ENCODE peak calls at places on chromosomes 16 and 17, in ten cellular contexts. I is aorta; D is T-helper 1 cell; A is T follicular helper cell; J is AG08395; Z is EL; U is memory B cell; E is iris pigment epithelial cell; B is activated T-helper 1 cell treated with anti-CD3 and anti-CD28 coated beads, Interleukin-12 subunit alpha, Interleukin-12 subunit beta, Interleukin-2, Interleukin-4 antibody, amounts not matched to agents 30 ng/mL and 10 ng/mL and 1 ng/mL, durations not matched to agents 14 hours and 24 hours and 36 hours; G is T-helper 9 cell. S is an unnamed sample.

GRCh38 chr17:82320956-82321927 is 3.8 kb upstream of the CD7 start:
- DNase-seq in I (peak), D (peak), A (peak), J (no peak), Z (no peak), U (peak), E (no peak), B (peak), G (peak), S (no peak)

GRCh38 chr16:56814537-56815432 is 50.2 kb upstream of the SLC12A3 start:
- DNase-seq in I (no peak), D (no peak), A (no peak), J (no peak), Z (peak), U (no peak), E (no peak), B (no peak), G (no peak), S (no peak)

GRCh38 chr16:20801278-20801677 is 5.0 kb downstream of the ERI2 start:
- DNase-seq in I (no peak), D (no peak), A (no peak), J (no peak), Z (no peak), U (no peak), E (no peak), B (no peak), G (no peak), S (no peak)

GRCh38 chr17:40139566-40140058 is 725 bp upstream of the CASC3 start:
- DNase-seq in I (no peak), D (no peak), A (peak), J (no peak), Z (no peak), U (no peak), E (no peak), B (no peak), G (no peak), S (no peak)

GRCh38 chr17:76983075-76983411 is 114.8 kb downstream of the MGAT5B start:
- DNase-seq in I (no peak), D (no peak), A (no peak), J (no peak), Z (no peak), U (no peak), E (no peak), B (no peak), G (no peak), S (no peak)

GRCh38 chr17:59513934-59514841 is 51.2 kb upstream of the DHX40 start:
- DNase-seq in I (peak), D (no peak), A (no peak), J (peak), Z (peak), U (no peak), E (peak), B (no peak), G (no peak), S (no peak)

GRCh38 chr16:67110136-67110847 is 551 bp downstream of the PHAF1 start:
- DNase-seq in I (no peak), D (no peak), A (no peak), J (no peak), Z (no peak), U (no peak), E (no peak), B (no peak), G (no peak), S (no peak)

GRCh38 chr16:49464877-49465504 is 91.4 kb downstream of the C16orf78 start:
- DNase-seq in I (no peak), D (no peak), A (no peak), J (no peak), Z (no peak), U (no peak), E (no peak), B (no peak), G (no peak), S (no peak)

GRCh38 chr16:19175492-19176262 is 7.6 kb downstream of the SYT17 start:
- DNase-seq in I (no peak), D (no peak), A (no peak), J (no peak), Z (no peak), U (no peak), E (peak), B (no peak), G (no peak), S (no peak)

GRCh38 chr17:57488856-57489255 is 232.5 kb downstream of the MSI2 start:
- DNase-seq in I (no peak), D (no peak), A (no peak), J (no peak), Z (no peak), U (no peak), E (no peak), B (no peak), G (no peak), S (no peak)

GRCh38 chr17:15973016-15973415 is 26.5 kb downstream of the ZSWIM7 start:
- DNase-seq in I (no peak), D (no peak), A (no peak), J (no peak), Z (no peak), U (no peak), E (no peak), B (no peak), G (no peak), S (no peak)

GRCh38 chr16:85491798-85492616 is 121.1 kb upstream of the GSE1 start:
- DNase-seq in I (peak), D (no peak), A (no peak), J (peak), Z (no peak), U (no peak), E (peak), B (no peak), G (no peak), S (no peak)

GRCh38 chr16:25107466-25107792 is 4.1 kb upstream of the LCMT1 start:
- DNase-seq in I (no peak), D (no peak), A (no peak), J (no peak), Z (no peak), U (no peak), E (no peak), B (no peak), G (no peak), S (no peak)

GRCh38 chr16:73323880-73324279 is 276.0 kb upstream of the ZFHX3 start:
- DNase-seq in I (peak), D (no peak), A (no peak), J (no peak), Z (no peak), U (no peak), E (no peak), B (no peak), G (no peak), S (no peak)

GRCh38 chr16:25035494-25036405 is 20.6 kb upstream of the ARHGAP17 start:
- DNase-seq in I (no peak), D (no peak), A (no peak), J (no peak), Z (peak), U (no peak), E (peak), B (no peak), G (no peak), S (no peak)

GRCh38 chr16:15694499-15694898 is 44.5 kb downstream of the NDE1 start:
- DNase-seq in I (no peak), D (no peak), A (no peak), J (peak), Z (no peak), U (no peak), E (no peak), B (no peak), G (no peak), S (no peak)